ENCODE peak calls at places on chromosomes 6 and 20, in six cellular contexts. W is A172, L is uterus, F is GM12865, K is SK-N-SH, S is NAMALWA. G is an unnamed sample.

GRCh38 chr6:18501313-18502013 is 114.3 kb downstream of the RNF144B start:
- DNase-seq in K (no peak), S (no peak), L (no peak), F (no peak), W (peak; percentile 21), G (no peak)

GRCh38 chr6:141562181-141562800 is 570.4 kb upstream of the GJE1 start:
- DNase-seq in K (peak; percentile 2), W (peak; percentile 42), F (peak; percentile 9), L (peak; percentile 14), S (no peak), G (peak; percentile 63)

GRCh38 chr6:56144538-56145324 is 102.6 kb downstream of the COL21A1 start:
- DNase-seq in S (no peak), W (peak; percentile 40), F (no peak), K (no peak), L (no peak), G (no peak)

GRCh38 chr6:72130327-72130726 is 244.0 kb downstream of the RIMS1 start:
- DNase-seq in L (no peak), F (no peak), S (no peak), K (no peak), W (no peak), G (no peak)

GRCh38 chr6:165231581-165232276 is 77.7 kb downstream of the C6orf118 start:
- DNase-seq in W (peak; percentile 44), S (peak; percentile 39), K (peak; percentile 37), F (peak; percentile 27), L (no peak), G (peak; percentile 42)

GRCh38 chr6:119137194-119138072 is 59.0 kb upstream of the FAM184A start:
- DNase-seq in S (no peak), L (no peak), K (no peak), W (no peak), F (no peak), G (no peak)

GRCh38 chr6:16338577-16339262 is 100.3 kb downstream of the GMPR start:
- DNase-seq in K (peak; percentile 59), F (no peak), W (peak; percentile 95), S (peak; percentile 27), L (peak; percentile 89), G (peak; percentile 48)

GRCh38 chr6:45663181-45664180 is 285.7 kb upstream of the SUPT3H start:
- DNase-seq in F (no peak), W (no peak), S (no peak), K (no peak), L (no peak), G (no peak)

GRCh38 chr6:55758156-55758942 is 117.0 kb downstream of the BMP5 start:
- DNase-seq in L (no peak), K (no peak), W (peak; percentile 47), F (no peak), S (no peak), G (no peak)

GRCh38 chr6:42047790-42048405 is 2.4 kb upstream of the TAF8 start:
- DNase-seq in F (no peak), W (no peak), L (no peak), K (peak; percentile 53), S (peak; percentile 57), G (no peak)

GRCh38 chr6:65126667-65127066 is 580.4 kb downstream of the EYS start:
- DNase-seq in W (no peak), F (no peak), S (no peak), K (no peak), L (no peak), G (no peak)

GRCh38 chr6:13413906-13414555 is 73.4 kb downstream of the GFOD1 start:
- DNase-seq in L (no peak), S (no peak), F (no peak), W (no peak), K (peak; percentile 54), G (no peak)

GRCh38 chr6:117404548-117404947 is 21.2 kb downstream of the ROS1 start:
- DNase-seq in W (peak; percentile 16), L (no peak), K (no peak), S (no peak), F (no peak), G (no peak)

GRCh38 chr6:149449054-149449453 is 35.8 kb downstream of the ZC3H12D start:
- DNase-seq in L (no peak), F (no peak), W (no peak), K (no peak), S (no peak), G (no peak)

GRCh38 chr20:10670521-10671220 is 3.1 kb downstream of the JAG1 start:
- DNase-seq in K (no peak), F (peak; percentile 91), L (no peak), W (no peak), S (peak; percentile 70), G (no peak)

GRCh38 chr6:139820191-139820590 is 445.7 kb upstream of the CITED2 start:
- DNase-seq in L (no peak), K (no peak), F (no peak), S (no peak), W (peak; percentile 83), G (no peak)

GRCh38 chr20:24987244-24987643 is 5.3 kb downstream of the APMAP start:
- DNase-seq in S (no peak), F (no peak), W (no peak), L (no peak), K (no peak), G (no peak)

GRCh38 chr20:19271879-19272651 is 59.6 kb downstream of the SLC24A3 start:
- DNase-seq in F (no peak), S (no peak), K (no peak), W (no peak), L (no peak), G (no peak)

GRCh38 chr6:25027221-25027916 is 91.6 kb upstream of the RIPOR2 start:
- DNase-seq in S (peak; percentile 28), F (peak; percentile 86), K (no peak), L (no peak), W (no peak), G (no peak)

GRCh38 chr6:163646133-163646532 is 231.6 kb downstream of the QKI start:
- DNase-seq in L (no peak), W (no peak), S (no peak), K (no peak), F (no peak), G (no peak)

GRCh38 chr20:51204794-51205193 is 181.9 kb upstream of the KCNG1 start:
- DNase-seq in S (no peak), L (no peak), K (peak; percentile 55), W (no peak), F (no peak), G (no peak)

GRCh38 chr20:52405417-52405816 is 213.8 kb upstream of the ZFP64 start:
- DNase-seq in L (no peak), F (no peak), S (no peak), K (no peak), W (no peak), G (no peak)

GRCh38 chr6:140486468-140487361 is 1112.3 kb upstream of the CITED2 start:
- DNase-seq in K (no peak), W (no peak), F (peak; percentile 3), L (no peak), S (no peak), G (no peak)

GRCh38 chr20:32509639-32510066 is 75.5 kb downstream of the NOL4L start:
- DNase-seq in F (no peak), W (peak; percentile 34), S (peak; percentile 85), L (no peak), K (peak; percentile 75), G (peak; percentile 87)

GRCh38 chr6:120302041-120302440 is 952.5 kb upstream of the MAN1A1 start:
- DNase-seq in K (no peak), L (no peak), S (no peak), F (no peak), W (no peak), G (no peak)

GRCh38 chr6:47405273-47405672 is 72.3 kb upstream of the CD2AP start:
- DNase-seq in F (no peak), W (no peak), S (no peak), K (no peak), L (no peak), G (no peak)

GRCh38 chr20:63750807-63751470 is 11.4 kb downstream of the SLC2A4RG start:
- DNase-seq in K (peak; percentile 40), W (no peak), S (no peak), F (no peak), L (no peak), G (peak; percentile 58)

GRCh38 chr6:116876635-116877611 is at the start of gene RFX6:
- DNase-seq in W (no peak), S (no peak), L (no peak), F (no peak), K (peak; percentile 38), G (no peak)

GRCh38 chr6:147095316-147095715 is 108.9 kb upstream of the STXBP5 start:
- DNase-seq in K (no peak), F (no peak), L (no peak), S (no peak), W (no peak), G (no peak)

G was measured in SK-N-DZ.